ENCODE peak calls at places on chromosomes 11 and 22, in ten cellular contexts. N is NT2/D1; Q is CD8-positive, alpha-beta memory T cell; S is body of pancreas; O is OCI-LY7; E is MM.1S; D is ovary; B is PC-3; P is heart left ventricle; U is right lobe of liver. J is an unnamed sample.

GRCh38 chr11:33445761-33446161 is 188.6 kb downstream of the HIPK3 start:
- DNase-seq in N (no peak), Q (no peak), S (no peak), O (peak; percentile 71), E (no peak), D (no peak), B (peak; percentile 36), P (no peak), U (no peak), J (no peak)

GRCh38 chr22:32583921-32584335 is 109.3 kb downstream of the FBXO7 start:
- DNase-seq in N (no peak), Q (no peak), S (no peak), O (no peak), E (no peak), D (no peak), B (no peak), P (no peak), U (no peak), J (no peak)

GRCh38 chr11:29173660-29174062 is 843.2 kb downstream of the KCNA4 start:
- DNase-seq in N (no peak), Q (no peak), S (no peak), O (no peak), E (no peak), D (no peak), B (peak; percentile 73), P (no peak), U (no peak), J (no peak)

GRCh38 chr11:44178381-44178780 is 82.9 kb downstream of the EXT2 start:
- DNase-seq in N (no peak), Q (no peak), S (no peak), O (no peak), E (no peak), D (no peak), B (no peak), P (no peak), U (no peak), J (no peak)

GRCh38 chr11:27201454-27202302 is 161.1 kb downstream of the BBOX1 start:
- DNase-seq in N (no peak), Q (no peak), S (peak; percentile 95), O (peak; percentile 41), E (no peak), D (peak; percentile 89), B (peak; percentile 96), P (peak; percentile 86), U (peak; percentile 77), J (no peak)

GRCh38 chr22:22044153-22044552 is 61.6 kb upstream of the TOP3B start:
- DNase-seq in N (no peak), Q (no peak), S (no peak), O (no peak), E (no peak), D (no peak), B (no peak), P (no peak), U (no peak), J (no peak)

GRCh38 chr11:64849600-64850356 is 5.3 kb upstream of the CDC42BPG start:
- DNase-seq in N (no peak), Q (no peak), S (no peak), O (no peak), E (no peak), D (no peak), B (no peak), P (peak; percentile 80), U (no peak), J (no peak)

GRCh38 chr22:44206696-44207095 is 26.0 kb downstream of the PARVG start:
- DNase-seq in N (no peak), Q (no peak), S (no peak), O (no peak), E (no peak), D (no peak), B (no peak), P (no peak), U (no peak), J (no peak)

GRCh38 chr22:38069372-38070249 is 12.4 kb downstream of the PICK1 start:
- DNase-seq in N (no peak), Q (no peak), S (no peak), O (peak; percentile 15), E (peak; percentile 97), D (no peak), B (no peak), P (peak; percentile 93), U (peak; percentile 51), J (no peak)

GRCh38 chr11:128151338-128151737 is 436.0 kb downstream of the ETS1 start:
- DNase-seq in N (no peak), Q (no peak), S (no peak), O (no peak), E (no peak), D (no peak), B (no peak), P (no peak), U (no peak), J (no peak)

GRCh38 chr22:23569291-23569690 is 10.8 kb downstream of the IGLL1 start:
- DNase-seq in N (no peak), Q (no peak), S (no peak), O (no peak), E (no peak), D (peak; percentile 28), B (no peak), P (no peak), U (no peak), J (no peak)

GRCh38 chr11:2902784-2903671 is 17.5 kb upstream of the CDKN1C start:
- DNase-seq in N (no peak), Q (no peak), S (peak; percentile 58), O (no peak), E (no peak), D (no peak), B (no peak), P (no peak), U (peak; percentile 88), J (no peak)

GRCh38 chr11:19892876-19893275 is 180.2 kb downstream of the NAV2 start:
- DNase-seq in N (no peak), Q (no peak), S (no peak), O (no peak), E (no peak), D (no peak), B (no peak), P (no peak), U (no peak), J (no peak)
- H3K36me3 ChIP-seq in N (peaks cover 5% of the 10 kb centered on the region), Q (no peaks in the 10 kb centered on the region), S (no peaks in the 10 kb centered on the region), O (no peaks in the 10 kb centered on the region), E (no peaks in the 10 kb centered on the region), D (no peaks in the 10 kb centered on the region), B (no peaks in the 10 kb centered on the region), P (no peaks in the 10 kb centered on the region), U (no peaks in the 10 kb centered on the region), J (no peaks in the 10 kb centered on the region)

DNA sequence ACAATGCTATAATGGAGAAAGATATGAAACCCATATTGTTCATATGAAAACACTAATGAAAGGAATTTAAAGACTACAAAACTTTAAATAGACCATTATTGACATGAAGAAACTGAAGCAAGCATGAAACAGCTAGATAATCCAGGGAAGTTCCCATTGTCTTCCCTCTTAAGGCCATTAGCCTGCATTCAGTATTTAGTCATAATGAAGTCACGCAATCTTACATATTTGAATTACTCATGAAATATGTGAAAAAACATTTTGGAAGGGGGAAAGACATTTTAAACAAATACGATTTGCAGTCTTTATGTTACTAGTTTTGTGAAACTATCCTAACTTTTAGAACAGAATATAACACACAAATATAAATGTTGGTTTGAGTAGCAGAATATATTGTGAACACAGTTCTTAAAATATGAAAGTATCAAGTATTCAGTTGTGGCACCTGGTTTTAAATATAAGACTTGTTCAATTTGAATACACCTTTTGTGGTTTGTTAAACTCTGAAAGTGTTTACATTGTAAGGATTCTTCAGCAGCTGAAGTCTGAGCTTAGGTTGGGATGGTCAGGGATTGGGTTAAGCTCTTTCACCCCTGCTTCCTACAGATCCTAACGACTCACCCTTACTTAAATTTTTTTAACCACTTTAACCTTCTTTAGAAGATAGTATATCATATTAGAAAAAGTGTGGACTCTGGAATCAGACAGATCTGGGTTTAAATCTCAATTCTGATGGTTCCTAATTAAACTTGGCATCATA is 500.3 kb upstream of the TENM4 start:
- DNase-seq in N (no peak), Q (no peak), S (no peak), O (no peak), E (no peak), D (no peak), B (peak; percentile 58), P (no peak), U (no peak), J (no peak)
- H3K36me3 ChIP-seq in N (no peaks in the 10 kb centered on the region), Q (no peaks in the 10 kb centered on the region), S (no peaks in the 10 kb centered on the region), O (no peaks in the 10 kb centered on the region), E (no peaks in the 10 kb centered on the region), D (no peaks in the 10 kb centered on the region), B (no peaks in the 10 kb centered on the region), P (no peaks in the 10 kb centered on the region), U (no peaks in the 10 kb centered on the region), J (no peaks in the 10 kb centered on the region)

DNA sequence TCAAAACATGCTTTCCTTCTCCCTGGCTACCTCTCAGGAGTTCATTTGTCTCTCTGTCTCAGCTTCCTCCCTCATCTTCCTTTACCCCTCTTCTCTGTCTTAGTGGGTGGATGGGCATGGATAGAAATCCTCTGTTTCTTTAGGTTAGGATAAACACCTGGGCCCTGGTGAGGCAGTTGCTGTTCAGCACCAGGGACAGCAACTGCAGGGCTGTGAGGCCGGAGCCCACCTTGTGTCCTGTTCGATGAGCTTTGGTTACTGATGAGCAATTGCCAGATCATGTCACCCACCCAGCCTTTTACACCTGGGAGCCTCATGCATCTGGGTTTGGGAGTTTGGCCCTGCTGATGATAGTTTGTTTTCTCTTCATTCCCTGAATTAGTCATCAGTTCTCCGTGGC is 6.1 kb upstream of the CRYBB3 start:
- DNase-seq in N (no peak), Q (no peak), S (no peak), O (peak; percentile 7), E (peak; percentile 21), D (no peak), B (no peak), P (no peak), U (no peak), J (no peak)
- H3K36me3 ChIP-seq in N (peaks cover 30% of the 10 kb centered on the region), Q (no peaks in the 10 kb centered on the region), S (no peaks in the 10 kb centered on the region), O (no peaks in the 10 kb centered on the region), E (no peaks in the 10 kb centered on the region), D (no peaks in the 10 kb centered on the region), B (no peaks in the 10 kb centered on the region), P (no peaks in the 10 kb centered on the region), U (peaks cover 62% of the 10 kb centered on the region), J (no peaks in the 10 kb centered on the region)

DNA sequence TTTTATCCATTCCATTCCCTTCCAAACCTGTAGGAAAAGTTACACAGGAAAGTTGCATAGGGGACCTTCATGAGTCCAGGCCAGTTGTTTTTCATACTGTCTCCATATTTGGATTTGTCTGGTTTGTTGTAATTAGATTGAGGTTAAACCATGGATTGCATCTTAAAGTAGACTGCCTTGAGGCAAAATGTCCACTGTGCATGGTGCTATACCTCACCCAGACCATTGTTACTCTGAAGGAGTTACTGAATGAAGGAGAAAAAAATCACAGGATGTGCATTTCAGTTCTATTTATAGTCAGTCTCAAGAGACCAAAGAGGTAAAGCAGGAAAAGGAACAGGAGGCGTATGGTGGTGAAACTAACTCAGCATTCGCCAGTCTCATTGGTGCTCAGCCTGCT is 29.6 kb upstream of the L3MBTL2 start:
- DNase-seq in N (no peak), Q (no peak), S (no peak), O (no peak), E (no peak), D (no peak), B (no peak), P (no peak), U (no peak), J (no peak)
- H3K36me3 ChIP-seq in N (peaks cover 90% of the 10 kb centered on the region), Q (peaks cover 68% of the 10 kb centered on the region), S (peaks cover 31% of the 10 kb centered on the region), O (peaks cover 98% of the 10 kb centered on the region), E (peaks cover 42% of the 10 kb centered on the region), D (no peaks in the 10 kb centered on the region), B (peaks cover 25% of the 10 kb centered on the region), P (peaks cover 41% of the 10 kb centered on the region), U (peaks cover 64% of the 10 kb centered on the region), J (peaks cover 83% of the 10 kb centered on the region)